ENCODE peak calls at places on chromosomes 4 and X, in four cellular contexts. R, V, D and E are unnamed samples.

GRCh38 chr4:155403886-155404285 is 27.1 kb upstream of the MAP9 start:
- DNase-seq in R (no peak), V (no peak), D (no peak), E (no peak)

GRCh38 chr4:41172772-41173171 is 41.6 kb downstream of the APBB2 start:
- DNase-seq in R (no peak), V (no peak), D (no peak), E (no peak)

GRCh38 chr4:102259081-102259480 is 86.2 kb downstream of the SLC39A8 start:
- DNase-seq in R (no peak), V (no peak), D (no peak), E (no peak)

GRCh38 chr4:2258091-2259035 is 3.5 kb downstream of the MXD4 start:
- DNase-seq in R (no peak), V (no peak), D (no peak), E (peak)

GRCh38 chr4:4542824-4543485 is 1.1 kb upstream of the STX18 start:
- DNase-seq in R (no peak), V (no peak), D (peak), E (peak)

GRCh38 chr4:3271131-3271530 is 21.7 kb upstream of the RGS12 start:
- DNase-seq in R (no peak), V (no peak), D (no peak), E (no peak)

GRCh38 chrX:23752740-23753435 is 9.8 kb upstream of the ACOT9 start:
- DNase-seq in R (no peak), V (no peak), D (no peak), E (no peak)

GRCh38 chr4:121789470-121789869 is 11.7 kb upstream of the EXOSC9 start:
- DNase-seq in R (no peak), V (no peak), D (no peak), E (no peak)

GRCh38 chr4:71689822-71690221 is 94.1 kb downstream of the GC start:
- DNase-seq in R (no peak), V (no peak), D (no peak), E (no peak)

GRCh38 chr4:110270492-110271197 is 72.2 kb upstream of the ELOVL6 start:
- DNase-seq in R (no peak), V (no peak), D (no peak), E (no peak)

GRCh38 chr4:1715002-1715761 is 3.1 kb upstream of the SLBP start:
- DNase-seq in R (no peak), V (no peak), D (no peak), E (no peak)

GRCh38 chrX:19893722-19894121 is 6.3 kb upstream of the SH3KBP1 start:
- DNase-seq in R (no peak), V (no peak), D (peak), E (no peak)

GRCh38 chr4:110480031-110480549 is 4.1 kb downstream of the ENPEP start:
- DNase-seq in R (no peak), V (no peak), D (no peak), E (no peak)

GRCh38 chr4:36237366-36238353 is 6.7 kb downstream of the ARAP2 start:
- DNase-seq in R (no peak), V (no peak), D (no peak), E (no peak)

GRCh38 chr4:15577508-15577907 is 77.6 kb downstream of the FBXL5 start:
- DNase-seq in R (no peak), V (no peak), D (no peak), E (no peak)

GRCh38 chr4:23023666-23024065 is 330.9 kb downstream of the GBA3 start:
- DNase-seq in R (no peak), V (no peak), D (no peak), E (no peak)

GRCh38 chr4:74632634-74633033 is 161.7 kb downstream of the BTC start:
- DNase-seq in R (no peak), V (no peak), D (no peak), E (no peak)

GRCh38 chr4:52889354-52889753 is 27.2 kb downstream of the RASL11B start:
- DNase-seq in R (no peak), V (no peak), D (no peak), E (no peak)

GRCh38 chrX:107708762-107709161 is 66.8 kb downstream of the TSC22D3 start:
- DNase-seq in R (no peak), V (no peak), D (no peak), E (no peak)

GRCh38 chr4:8589831-8590545 is 2.6 kb upstream of the CPZ start:
- DNase-seq in R (no peak), V (no peak), D (no peak), E (no peak)

GRCh38 chr4:1746265-1746691 is 25.0 kb downstream of the TACC3 start:
- DNase-seq in R (peak), V (no peak), D (peak), E (peak)

GRCh38 chr4:54229631-54230478 is 762 bp downstream of the PDGFRA start:
- DNase-seq in R (no peak), V (no peak), D (no peak), E (peak)

GRCh38 chrX:21741869-21742701 is 15.8 kb downstream of the SMPX start:
- DNase-seq in R (no peak), V (no peak), D (no peak), E (no peak)

GRCh38 chr4:62953752-62954151 is 1455.5 kb downstream of the TECRL start:
- DNase-seq in R (no peak), V (no peak), D (no peak), E (no peak)

GRCh38 chr4:88705805-88706518 is 8.3 kb upstream of the NAP1L5 start:
- DNase-seq in R (no peak), V (no peak), D (no peak), E (no peak)

GRCh38 chrX:38893441-38893840 is 92.2 kb downstream of the MID1IP1 start:
- DNase-seq in R (no peak), V (no peak), D (no peak), E (no peak)

GRCh38 chr4:71974681-71975080 is 57.1 kb upstream of the NPFFR2 start:
- DNase-seq in R (no peak), V (no peak), D (no peak), E (no peak)

GRCh38 chrX:120585702-120586101 is 18.2 kb upstream of the MCTS1 start:
- DNase-seq in R (no peak), V (no peak), D (no peak), E (no peak)

GRCh38 chr4:144574004-144574403 is 72.0 kb upstream of the HHIP start:
- DNase-seq in R (no peak), V (no peak), D (no peak), E (no peak)

GRCh38 chr4:176538217-176538925 is 218.6 kb downstream of the SPCS3 start:
- DNase-seq in R (no peak), V (no peak), D (no peak), E (no peak)

GRCh38 chr4:336099-336892 is 1.3 kb upstream of the ZNF141 start:
- DNase-seq in R (no peak), V (no peak), D (no peak), E (peak)

GRCh38 chr4:336893-337142 is 796 bp upstream of the ZNF141 start:
- DNase-seq in R (no peak), V (no peak), D (no peak), E (no peak)

GRCh38 chr4:337932-338758 is 531 bp downstream of the ZNF141 start:
- DNase-seq in R (no peak), V (no peak), D (no peak), E (peak)

GRCh38 chr4:337143-337931 is at the start of gene ZNF141:
- DNase-seq in R (no peak), V (peak), D (no peak), E (peak)

GRCh38 chr4:335515-335914 is 2.1 kb upstream of the ZNF141 start:
- DNase-seq in R (no peak), V (no peak), D (no peak), E (no peak)
- TF ChIP-seq NR2C2 in R (no peak), V (no peak), D (no peak), E (no peak)

GRCh38 chrX:150227321-150227860 is 135.7 kb upstream of the MAMLD1 start:
- DNase-seq in R (no peak), V (no peak), D (no peak), E (no peak)
- TF ChIP-seq NR2C2 in R (no peak), V (no peak), D (no peak), E (no peak)

GRCh38 chr4:39357002-39357401 is 9.2 kb downstream of the RFC1 start:
- DNase-seq in R (no peak), V (no peak), D (no peak), E (no peak)

GRCh38 chr4:39348371-39349265 is 17.5 kb downstream of the RFC1 start:
- DNase-seq in R (peak), V (no peak), D (peak), E (no peak)

GRCh38 chr4:39354178-39354503 is 12.0 kb downstream of the RFC1 start:
- DNase-seq in R (no peak), V (no peak), D (no peak), E (no peak)

GRCh38 chr4:39349326-39349725 is 16.8 kb downstream of the RFC1 start:
- DNase-seq in R (no peak), V (no peak), D (no peak), E (no peak)

DNA sequence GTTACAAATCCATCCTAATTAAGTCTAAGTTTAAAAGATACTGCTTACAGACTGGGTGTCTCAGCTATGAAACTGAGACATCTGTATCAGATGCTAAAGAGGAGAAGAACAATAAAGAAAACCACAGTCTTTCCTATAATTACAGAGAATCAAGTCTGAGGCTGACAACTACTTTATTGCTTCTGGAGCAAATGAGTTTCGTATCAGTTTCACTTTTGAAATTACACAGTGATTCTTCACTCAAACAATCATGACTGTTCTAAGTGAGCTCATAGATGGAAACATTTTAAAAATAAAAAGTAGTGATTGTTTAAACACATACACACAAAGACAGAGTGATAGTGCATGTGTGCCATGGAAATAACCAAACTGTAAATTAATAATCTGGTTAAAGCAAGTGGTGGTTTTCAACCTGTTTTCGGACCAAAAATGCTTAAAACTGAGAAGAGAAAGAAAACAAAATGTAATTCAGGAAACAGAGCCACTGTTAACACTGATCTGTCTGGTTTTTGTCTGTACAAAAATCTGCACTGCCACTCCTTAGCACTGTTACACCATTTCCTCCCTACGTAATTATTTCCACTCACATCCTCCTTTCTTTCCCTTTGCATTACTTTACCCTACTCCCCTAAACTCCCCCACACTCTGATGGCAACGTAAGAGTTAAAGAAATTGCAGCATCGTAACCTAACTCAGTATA is 12.5 kb downstream of the RFC1 start:
- DNase-seq in R (no peak), V (peak), D (no peak), E (no peak)
- TF ChIP-seq NR2C2 in R (no peak), V (no peak), D (no peak), E (no peak)

DNA sequence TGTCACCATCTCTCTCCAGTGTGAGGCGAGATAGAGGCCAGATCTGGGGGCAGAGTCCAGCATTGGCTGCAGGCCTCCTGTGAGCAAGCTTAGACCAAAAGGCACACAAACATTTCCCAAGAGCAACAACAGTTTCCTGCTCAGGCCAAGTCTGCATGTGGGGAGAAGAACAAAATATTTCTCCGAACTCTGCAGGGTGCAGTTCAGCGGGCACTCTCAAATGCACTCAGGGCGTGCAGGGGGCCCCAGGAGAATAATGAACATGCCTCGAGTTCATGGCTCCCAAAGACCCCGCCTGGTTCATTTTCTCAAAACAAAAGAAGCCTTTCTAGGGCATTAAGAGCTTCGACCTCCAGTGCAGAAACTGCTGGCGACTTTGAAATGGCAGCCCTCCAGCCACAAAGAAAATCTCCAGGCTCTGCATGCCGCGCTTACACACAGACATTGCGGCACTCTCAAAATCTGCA is 57.8 kb upstream of the HELT start:
- DNase-seq in R (no peak), V (no peak), D (peak), E (no peak)
- TF ChIP-seq NR2C2 in R (no peak), V (no peak), D (no peak), E (no peak)

DNA sequence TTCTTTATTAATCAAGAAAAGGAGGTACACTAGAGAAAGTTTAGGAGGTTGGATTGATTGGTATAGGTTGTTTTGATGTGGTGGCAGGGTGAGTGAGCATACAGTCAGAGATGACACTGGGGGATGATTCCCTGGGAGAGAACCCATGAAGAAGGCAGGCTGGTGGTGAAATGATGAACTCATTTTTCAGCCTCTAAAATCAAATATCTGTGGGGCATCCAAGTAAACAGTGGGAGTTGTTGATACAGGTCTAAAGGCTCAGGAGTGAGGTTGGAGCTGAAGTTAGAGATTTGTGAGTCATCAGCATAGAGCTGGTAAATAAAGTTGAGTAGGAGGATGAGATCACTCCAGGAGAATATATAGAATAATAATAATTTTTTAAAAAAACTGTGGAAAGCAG is 10.0 kb upstream of the AP1S2 start:
- DNase-seq in R (no peak), V (no peak), D (no peak), E (no peak)
- TF ChIP-seq NR2C2 in R (no peak), V (no peak), D (no peak), E (no peak)

GRCh38 chr4:108080752-108081151 is 88.0 kb downstream of the LEF1 start:
- DNase-seq in R (no peak), V (no peak), D (no peak), E (no peak)
- TF ChIP-seq NR2C2 in R (no peak), V (no peak), D (no peak), E (no peak)